ENCODE peak calls at places on chromosome 11, in four cellular contexts. D, H, Q and J are unnamed samples.

GRCh38 chr11:103699216-103699615 is 337.2 kb upstream of the DDI1 start:
- DNase-seq in H (no peak), D (no peak), Q (no peak), J (no peak)

GRCh38 chr11:332651-333480 is 12.2 kb upstream of the IFITM3 start:
- DNase-seq in D (no peak), H (no peak), Q (no peak), J (no peak)

GRCh38 chr11:112292785-112293407 is 32.2 kb upstream of the PLET1 start:
- DNase-seq in Q (no peak), D (no peak), H (no peak), J (no peak)

GRCh38 chr11:102436546-102436945 is 16.0 kb downstream of the TMEM123 start:
- DNase-seq in Q (no peak), D (no peak), H (no peak), J (no peak)

GRCh38 chr11:75673977-75674582 is 5.2 kb upstream of the MAP6 start:
- DNase-seq in H (peak), D (peak), Q (no peak), J (no peak)

GRCh38 chr11:12281571-12282478 is 95.5 kb upstream of the PARVA start:
- DNase-seq in Q (peak), D (peak), H (peak), J (peak)

GRCh38 chr11:115363426-115363825 is 140.8 kb downstream of the CADM1 start:
- DNase-seq in D (peak), H (no peak), Q (no peak), J (no peak)

GRCh38 chr11:105142167-105142566 is 2.6 kb upstream of the CARD18 start:
- DNase-seq in Q (no peak), D (no peak), H (no peak), J (no peak)

GRCh38 chr11:80297808-80298460 is 857.1 kb upstream of the TENM4 start:
- DNase-seq in Q (no peak), H (no peak), D (no peak), J (no peak)

GRCh38 chr11:64186205-64187165 is 514 bp downstream of the STIP1 start:
- DNase-seq in Q (no peak), H (no peak), D (no peak), J (no peak)

GRCh38 chr11:57001674-57002401 is 13.1 kb downstream of the OR5AK2 start:
- DNase-seq in D (no peak), H (peak), Q (no peak), J (no peak)

GRCh38 chr11:46330887-46331652 is 16.2 kb upstream of the DGKZ start:
- DNase-seq in H (no peak), D (no peak), Q (no peak), J (no peak)

GRCh38 chr11:77065878-77066228 is 918 bp upstream of the CAPN5 start:
- DNase-seq in Q (no peak), D (no peak), H (no peak), J (no peak)

GRCh38 chr11:59179121-59179520 is 7.2 kb downstream of the DTX4 start:
- DNase-seq in D (no peak), H (no peak), Q (no peak), J (no peak)

GRCh38 chr11:63613517-63614135 is 607 bp downstream of the PLAAT3 start:
- DNase-seq in Q (no peak), D (no peak), H (no peak), J (no peak)

GRCh38 chr11:60396790-60397189 is 531 bp downstream of the MS4A14 start:
- DNase-seq in Q (peak), H (no peak), D (no peak), J (no peak)

GRCh38 chr11:57224537-57224936 is 12.5 kb downstream of the APLNR start:
- DNase-seq in H (no peak), Q (no peak), D (no peak), J (no peak)

GRCh38 chr11:16739326-16739875 is 954 bp downstream of the C11orf58 start:
- DNase-seq in Q (no peak), H (no peak), D (no peak), J (peak)

GRCh38 chr11:66846671-66847091 is 3.4 kb downstream of the RCE1 start:
- DNase-seq in Q (no peak), H (no peak), D (no peak), J (no peak)
- TF ChIP-seq FOXK2 in Q (no peak), H (no peak), D (no peak), J (no peak)

DNA sequence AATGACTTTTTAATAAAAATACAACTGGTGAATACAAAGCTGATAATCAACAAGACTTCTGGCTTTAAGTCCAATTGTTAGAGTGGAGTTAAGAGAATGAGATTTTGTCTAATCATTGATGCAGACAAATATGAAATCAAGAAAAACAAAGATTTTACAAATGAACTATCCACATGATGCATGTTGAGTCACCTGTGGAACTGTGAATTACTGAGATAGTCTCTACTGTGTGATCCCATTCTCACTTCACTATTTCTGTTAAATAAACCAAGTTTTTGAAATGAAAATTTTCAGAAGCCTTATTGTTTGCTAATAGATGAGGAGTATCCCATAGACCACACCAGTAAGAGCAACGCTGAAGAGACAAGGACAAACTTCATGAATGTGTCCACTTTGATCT is 8.4 kb upstream of the CTSC start:
- DNase-seq in Q (no peak), D (no peak), H (no peak), J (no peak)
- TF ChIP-seq FOXM1 in Q (no peak), D (no peak), H (no peak), J (no peak)

GRCh38 chr11:45045692-45046471 is 95.2 kb upstream of the TP53I11 start:
- DNase-seq in D (no peak), Q (no peak), H (no peak), J (no peak)
- TF ChIP-seq BHLHE40 in D (no peak), Q (no peak), H (no peak), J (no peak)

GRCh38 chr11:2565447-2566222 is 120.8 kb downstream of the KCNQ1 start:
- DNase-seq in Q (no peak), D (no peak), H (no peak), J (no peak)

GRCh38 chr11:2564588-2565440 is 120.0 kb downstream of the KCNQ1 start:
- DNase-seq in D (no peak), Q (no peak), H (no peak), J (no peak)

GRCh38 chr11:2567026-2567671 is 122.3 kb downstream of the KCNQ1 start:
- DNase-seq in Q (no peak), H (no peak), D (peak), J (no peak)

GRCh38 chr11:2564008-2564530 is 119.3 kb downstream of the KCNQ1 start:
- DNase-seq in H (no peak), D (no peak), Q (no peak), J (no peak)

DNA sequence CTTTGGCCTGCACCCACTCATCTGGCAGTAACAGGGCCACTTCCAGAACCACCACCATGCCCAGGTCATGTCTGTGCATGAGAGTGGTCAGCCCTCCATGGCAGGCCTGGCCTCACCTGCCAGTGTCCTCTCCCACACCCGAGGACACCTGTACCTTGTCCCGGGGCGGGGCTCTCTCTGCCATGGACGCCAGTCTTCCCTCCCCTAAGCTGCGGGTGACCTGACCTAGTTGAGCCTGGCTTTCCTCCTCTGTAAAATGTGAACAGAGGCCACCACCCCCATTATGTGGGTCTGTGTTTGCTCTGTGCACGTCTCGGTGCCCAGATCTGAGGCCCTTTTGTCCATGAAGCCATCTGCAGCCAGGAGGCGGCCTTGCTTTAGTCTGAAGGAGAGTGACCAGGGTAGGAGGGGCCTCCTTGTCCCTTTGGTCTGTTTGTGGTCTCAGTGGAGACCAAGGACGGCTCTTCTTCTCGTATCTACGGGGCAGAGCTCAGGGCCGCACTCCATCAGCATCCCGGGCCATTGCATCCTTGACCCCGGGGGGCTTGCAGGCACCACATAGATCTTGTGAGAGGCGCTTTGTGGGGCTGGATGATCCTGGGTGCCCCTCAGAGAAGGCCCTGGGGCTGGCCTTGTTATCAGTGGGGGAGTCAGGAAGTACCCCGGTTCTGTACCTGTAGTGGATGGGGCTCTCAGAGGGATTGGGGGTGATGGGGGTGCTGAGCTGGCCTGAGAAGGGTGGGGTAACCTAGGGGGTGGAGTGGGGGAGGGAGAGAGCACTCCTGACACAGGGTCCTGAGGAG is 121.6 kb downstream of the KCNQ1 start:
- DNase-seq in Q (no peak), D (no peak), H (peak), J (no peak)
- TF ChIP-seq FOXK2 in Q (no peak), D (no peak), H (no peak), J (no peak)